ENCODE peak calls at places on chromosomes 6 and 20, in four cellular contexts. E is WERI-Rb-1, X is foreskin keratinocyte, V is PC-3. O is an unnamed sample.

GRCh38 chr20:48633620-48634257 is 194.1 kb downstream of the PREX1 start:
- DNase-seq in E (no peak), V (no peak), X (no peak), O (no peak)

GRCh38 chr6:149904661-149905370 is 6.9 kb upstream of the RAET1E start:
- DNase-seq in V (no peak), E (no peak), X (no peak), O (no peak)

GRCh38 chr6:158031445-158032353 is 50.0 kb downstream of the SYNJ2 start:
- DNase-seq in V (no peak), E (peak), X (no peak), O (peak)

GRCh38 chr20:57433658-57434389 is 42.6 kb downstream of the RBM38 start:
- DNase-seq in X (no peak), V (no peak), E (no peak), O (no peak)

GRCh38 chr20:24964518-24964838 is 15.4 kb downstream of the CST7 start:
- DNase-seq in X (no peak), V (no peak), E (peak), O (no peak)

GRCh38 chr6:140858381-140858971 is 1274.2 kb upstream of the GJE1 start:
- DNase-seq in X (peak), E (no peak), V (peak), O (no peak)

GRCh38 chr20:59010995-59011873 is 4.2 kb upstream of the CTSZ start:
- DNase-seq in E (no peak), V (peak), X (peak), O (no peak)

GRCh38 chr6:7604506-7604905 is 14.5 kb downstream of the SNRNP48 start:
- DNase-seq in V (no peak), X (no peak), E (no peak), O (no peak)

GRCh38 chr20:23880426-23880825 is 878 bp upstream of the CST5 start:
- DNase-seq in E (no peak), X (no peak), V (no peak), O (no peak)

GRCh38 chr6:90186637-90187361 is 109.8 kb downstream of the BACH2 start:
- DNase-seq in E (no peak), V (no peak), X (no peak), O (no peak)

GRCh38 chr6:139153876-139154275 is 19.0 kb downstream of the HECA start:
- DNase-seq in V (no peak), E (no peak), X (no peak), O (no peak)

GRCh38 chr6:88933521-88933920 is 29.9 kb downstream of the RNGTT start:
- DNase-seq in E (no peak), X (no peak), V (no peak), O (no peak)

GRCh38 chr6:107646176-107646575 is 156.3 kb downstream of the SOBP start:
- DNase-seq in V (no peak), E (no peak), X (no peak), O (no peak)

GRCh38 chr6:148593130-148593812 is 153.6 kb upstream of the UST start:
- DNase-seq in X (no peak), V (peak), E (no peak), O (no peak)

GRCh38 chr6:10528170-10528981 is 7.2 kb downstream of the GCNT2 start:
- DNase-seq in E (no peak), X (no peak), V (peak), O (no peak)

GRCh38 chr20:40890635-40891034 is 138.0 kb upstream of the TOP1 start:
- DNase-seq in X (no peak), V (no peak), E (no peak), O (no peak)

GRCh38 chr6:148231572-148231971 is 111.1 kb upstream of the SASH1 start:
- DNase-seq in E (no peak), V (peak), X (peak), O (no peak)

GRCh38 chr6:170232186-170233002 is 58.5 kb downstream of the DLL1 start:
- DNase-seq in E (no peak), X (no peak), V (peak), O (no peak)

GRCh38 chr20:12113468-12114371 is 196.0 kb downstream of the BTBD3 start:
- DNase-seq in X (no peak), V (peak), E (no peak), O (no peak)

GRCh38 chr20:48260370-48260769 is 475.1 kb upstream of the SULF2 start:
- DNase-seq in X (no peak), E (peak), V (no peak), O (no peak)

GRCh38 chr6:63844287-63844686 is 208.7 kb downstream of the PHF3 start:
- DNase-seq in X (peak), V (no peak), E (no peak), O (no peak)

GRCh38 chr6:22399693-22400092 is 102.9 kb upstream of the PRL start:
- DNase-seq in V (peak), X (no peak), E (no peak), O (no peak)

GRCh38 chr20:48017992-48018391 is 232.7 kb upstream of the SULF2 start:
- DNase-seq in X (no peak), E (no peak), V (no peak), O (no peak)

GRCh38 chr20:32514760-32515159 is 70.4 kb downstream of the NOL4L start:
- DNase-seq in V (no peak), E (no peak), X (no peak), O (no peak)

GRCh38 chr20:23048283-23049200 is 930 bp downstream of the THBD start:
- DNase-seq in E (no peak), V (peak), X (peak), O (no peak)

GRCh38 chr20:57440678-57441509 is 49.7 kb downstream of the RBM38 start:
- DNase-seq in V (no peak), E (peak), X (no peak), O (no peak)

GRCh38 chr6:154157082-154157481 is 118.0 kb downstream of the OPRM1 start:
- DNase-seq in E (no peak), V (no peak), X (no peak), O (no peak)

GRCh38 chr20:21514553-21515251 is 838 bp upstream of the NKX2-2 start:
- DNase-seq in X (no peak), V (no peak), E (no peak), O (no peak)

GRCh38 chr6:89371849-89372505 is 19.5 kb upstream of the UBE2J1 start:
- DNase-seq in E (peak), X (no peak), V (peak), O (peak)

GRCh38 chr6:31892821-31893220 is 4.7 kb downstream of the EHMT2 start:
- DNase-seq in E (no peak), X (no peak), V (no peak), O (no peak)

GRCh38 chr20:54084727-54085368 is 14.5 kb upstream of the BCAS1 start:
- DNase-seq in E (no peak), X (no peak), V (peak), O (no peak)

GRCh38 chr6:6678185-6678671 is 89.7 kb downstream of the LY86 start:
- DNase-seq in E (no peak), X (no peak), V (peak), O (no peak)

GRCh38 chr6:156977527-156978291 is 200.5 kb downstream of the ARID1B start:
- DNase-seq in V (no peak), X (no peak), E (no peak), O (no peak)

GRCh38 chr6:136609878-136610706 is 59.9 kb upstream of the MAP7 start:
- DNase-seq in E (no peak), X (peak), V (peak), O (no peak)

GRCh38 chr6:129521946-129522345 is 188.0 kb downstream of the ARHGAP18 start:
- DNase-seq in V (no peak), X (no peak), E (no peak), O (no peak)

GRCh38 chr6:129523814-129524213 is 186.2 kb downstream of the ARHGAP18 start:
- DNase-seq in V (no peak), E (no peak), X (no peak), O (no peak)

GRCh38 chr6:129519750-129520149 is 190.2 kb downstream of the ARHGAP18 start:
- DNase-seq in V (no peak), E (no peak), X (no peak), O (no peak)

GRCh38 chr6:129525055-129525454 is 184.9 kb downstream of the ARHGAP18 start:
- DNase-seq in V (no peak), X (no peak), E (no peak), O (no peak)
- TF ChIP-seq CTCF in V (no peak), X (no peak), E (no peak), O (no peak)

GRCh38 chr6:144186817-144187625 is 36.7 kb downstream of the STX11 start:
- DNase-seq in X (no peak), E (no peak), V (no peak), O (no peak)

GRCh38 chr6:144195671-144196070 is 45.4 kb downstream of the STX11 start:
- DNase-seq in X (peak), V (peak), E (no peak), O (no peak)

GRCh38 chr6:144194293-144194828 is 44.0 kb downstream of the STX11 start:
- DNase-seq in X (no peak), E (no peak), V (no peak), O (no peak)

GRCh38 chr6:144190051-144190450 is 39.7 kb downstream of the STX11 start:
- DNase-seq in X (no peak), E (no peak), V (no peak), O (no peak)

GRCh38 chr6:144190593-144190992 is 40.3 kb downstream of the STX11 start:
- DNase-seq in X (peak), E (no peak), V (peak), O (no peak)
- TF ChIP-seq CTCF in X (no peak), E (no peak), V (no peak), O (no peak)

GRCh38 chr20:4949833-4950178 is 51.5 kb downstream of the SLC23A2 start:
- DNase-seq in V (peak), X (no peak), E (no peak), O (no peak)
- TF ChIP-seq CTCF in V (peak), X (peak), E (peak), O (no peak)

DNA sequence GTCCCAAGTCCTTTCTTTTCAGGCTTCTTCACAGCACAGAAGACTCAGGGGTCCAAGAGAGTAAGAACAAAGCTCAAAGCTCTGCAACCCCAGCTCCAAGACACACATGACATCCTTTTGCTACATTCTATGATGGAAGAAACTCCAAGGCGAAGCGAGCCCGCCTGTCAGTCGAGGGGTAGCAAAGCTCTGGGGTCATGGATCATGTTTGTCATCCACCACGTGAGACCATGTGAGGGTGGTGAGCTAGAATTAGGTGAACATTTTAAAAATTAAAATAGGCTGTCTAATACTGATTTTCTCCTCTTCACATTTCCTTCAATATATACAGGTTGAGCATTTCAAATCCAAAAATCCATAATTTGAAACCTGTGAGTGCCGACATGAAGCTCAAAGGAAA is 189.6 kb downstream of the TTLL2 start:
- DNase-seq in X (no peak), E (no peak), V (no peak), O (no peak)
- TF ChIP-seq CTCF in X (no peak), E (no peak), V (no peak), O (no peak)

GRCh38 chr6:16496210-16496609 is 257.8 kb downstream of the GMPR start:
- DNase-seq in E (peak), V (no peak), X (no peak), O (no peak)
- TF ChIP-seq CTCF in E (peak), V (no peak), X (no peak), O (no peak)

GRCh38 chr6:15491255-15491985 is 171.4 kb downstream of the DTNBP1 start:
- DNase-seq in E (peak), X (no peak), V (peak), O (peak)
- TF ChIP-seq CTCF in E (peak), X (peak), V (peak), O (peak)